ENCODE peak calls at places on chromosomes 5 and 9, in eight cellular contexts. F is stimulated activated naive CD8-positive, alpha-beta T cell treated with anti-CD3 and anti-CD28 coated beads, Interleukin-15, Interleukin-2, amounts not matched to agents 100 U/mL and 50 U/mL, for 24 hours; J is naive B cell; L is CD4-positive, CD25-positive, alpha-beta regulatory T cell; D is left lung; B is T-cell; Z is pancreas; M is naive thymus-derived CD8-positive, alpha-beta T cell. Q is an unnamed sample.

GRCh38 chr5:123483446-123484077 is 28.4 kb upstream of the CSNK1G3 start:
- ATAC-seq in F (no peak), J (no peak), L (no peak), D (no peak), B (no peak), Z (no peak), M (no peak), Q (no peak)

GRCh38 chr5:58481828-58482227 is 9.4 kb upstream of the GAPT start:
- ATAC-seq in F (no peak), J (no peak), L (no peak), D (no peak), B (no peak), Z (no peak), M (no peak), Q (no peak)

GRCh38 chr9:95083086-95083768 is 234.3 kb downstream of the FANCC start:
- ATAC-seq in F (no peak), J (no peak), L (no peak), D (no peak), B (no peak), Z (no peak), M (no peak), Q (peak)

GRCh38 chr5:61416010-61416409 is 84.0 kb downstream of the ZSWIM6 start:
- ATAC-seq in F (peak), J (no peak), L (no peak), D (peak), B (no peak), Z (peak), M (no peak), Q (peak)

GRCh38 chr9:99360026-99360425 is 137.9 kb downstream of the SEC61B start:
- ATAC-seq in F (no peak), J (no peak), L (no peak), D (no peak), B (no peak), Z (no peak), M (no peak), Q (no peak)

GRCh38 chr5:175520873-175521272 is 42.5 kb downstream of the SFXN1 start:
- ATAC-seq in F (peak), J (no peak), L (no peak), D (no peak), B (no peak), Z (no peak), M (no peak), Q (no peak)

GRCh38 chr5:115884704-115885103 is 43.0 kb downstream of the AP3S1 start:
- ATAC-seq in F (no peak), J (no peak), L (no peak), D (no peak), B (no peak), Z (no peak), M (no peak), Q (no peak)

GRCh38 chr9:83935276-83935890 is 14.2 kb upstream of the KIF27 start:
- ATAC-seq in F (no peak), J (no peak), L (no peak), D (peak), B (no peak), Z (peak), M (no peak), Q (peak)

GRCh38 chr9:132410642-132411041 is 631 bp downstream of the CFAP77 start:
- ATAC-seq in F (no peak), J (peak), L (no peak), D (peak), B (peak), Z (no peak), M (peak), Q (peak)

GRCh38 chr5:82397741-82398320 is 119.7 kb upstream of the RPS23 start:
- ATAC-seq in F (no peak), J (no peak), L (no peak), D (no peak), B (no peak), Z (no peak), M (no peak), Q (no peak)

GRCh38 chr9:134341306-134341705 is 15.1 kb downstream of the RXRA start:
- ATAC-seq in F (no peak), J (no peak), L (no peak), D (peak), B (no peak), Z (peak), M (no peak), Q (peak)

GRCh38 chr5:132134384-132134783 is 60.8 kb downstream of the CSF2 start:
- ATAC-seq in F (peak), J (no peak), L (no peak), D (peak), B (no peak), Z (no peak), M (no peak), Q (no peak)

GRCh38 chr9:6598249-6598725 is 47.2 kb downstream of the GLDC start:
- ATAC-seq in F (peak), J (no peak), L (no peak), D (no peak), B (no peak), Z (no peak), M (no peak), Q (no peak)

GRCh38 chr5:74394924-74395880 is 245.3 kb downstream of the ENC1 start:
- ATAC-seq in F (no peak), J (no peak), L (no peak), D (peak), B (no peak), Z (peak), M (no peak), Q (peak)

GRCh38 chr5:146082798-146083197 is 22.6 kb downstream of the PLAC8L1 start:
- ATAC-seq in F (no peak), J (no peak), L (no peak), D (no peak), B (no peak), Z (no peak), M (no peak), Q (no peak)

GRCh38 chr9:4970970-4971641 is 14.0 kb upstream of the JAK2 start:
- ATAC-seq in F (peak), J (peak), L (peak), D (peak), B (peak), Z (peak), M (no peak), Q (peak)

GRCh38 chr5:62778327-62779009 is 199.8 kb downstream of the LRRC70 start:
- ATAC-seq in F (no peak), J (no peak), L (no peak), D (peak), B (no peak), Z (peak), M (no peak), Q (no peak)

GRCh38 chr5:124231240-124231639 is 515.2 kb downstream of the ZNF608 start:
- ATAC-seq in F (no peak), J (peak), L (no peak), D (no peak), B (no peak), Z (no peak), M (no peak), Q (no peak)

GRCh38 chr9:22117511-22118388 is 108.6 kb upstream of the CDKN2B start:
- ATAC-seq in F (no peak), J (no peak), L (no peak), D (peak), B (no peak), Z (peak), M (no peak), Q (peak)

Q was measured in esophagus mucosa.